ENCODE peak calls at places on chromosomes 5 and 9, in eight cellular contexts. K is RWPE1; F is endodermal cell; N is activated CD8-positive, alpha-beta memory T cell treated with anti-CD3 and anti-CD28 coated beads for 48 hours; Y is NCI-H2171 treated with DMSO at 0.1 percent for 48 hours; B is fibroblast of mammary gland; U is activated naive CD8-positive, alpha-beta T cell treated with anti-CD3 and anti-CD28 coated beads, Interleukin-2, amount 50 U/mL, for 16 hours; O is AML-193. I is an unnamed sample.

GRCh38 chr5:12003680-12004079 is 99.4 kb upstream of the CTNND2 start:
- DNase-seq in K (no peak), N (no peak), Y (no peak), U (no peak), F (peak; percentile 50), B (no peak), O (no peak), I (no peak)

GRCh38 chr5:65506961-65507360 is 25.2 kb upstream of the ADAMTS6 start:
- DNase-seq in Y (peak; percentile 3), B (peak; percentile 85), F (no peak), O (no peak), K (no peak), N (no peak), U (no peak), I (no peak)

GRCh38 chr9:18666987-18667772 is 193.2 kb downstream of the ADAMTSL1 start:
- DNase-seq in N (no peak), F (no peak), B (peak; percentile 23), O (no peak), U (no peak), K (no peak), Y (no peak), I (no peak)

GRCh38 chr9:93302586-93303257 is 118.8 kb downstream of the WNK2 start:
- DNase-seq in U (peak; percentile 22), K (peak; percentile 70), N (no peak), F (peak; percentile 90), B (peak; percentile 54), Y (peak; percentile 66), O (peak; percentile 48), I (peak; percentile 61)

GRCh38 chr5:142445266-142445665 is 120.4 kb upstream of the SPRY4 start:
- DNase-seq in B (peak; percentile 46), N (no peak), F (no peak), K (no peak), Y (no peak), U (no peak), O (no peak), I (no peak)

GRCh38 chr5:72065751-72066255 is 41.5 kb upstream of the MAP1B start:
- DNase-seq in B (no peak), Y (peak; percentile 77), U (no peak), K (no peak), F (peak; percentile 92), O (no peak), N (no peak), I (no peak)

GRCh38 chr5:121108725-121109124 is 644.6 kb downstream of the PRR16 start:
- DNase-seq in U (no peak), O (no peak), K (peak; percentile 8), F (peak; percentile 78), B (no peak), Y (no peak), N (no peak), I (no peak)

GRCh38 chr5:118863345-118863744 is 125.0 kb downstream of the DTWD2 start:
- DNase-seq in Y (no peak), B (peak; percentile 60), U (no peak), O (no peak), N (no peak), F (no peak), K (peak; percentile 16), I (no peak)

GRCh38 chr9:136769710-136770191 is 5.4 kb upstream of the LCN15 start:
- DNase-seq in F (peak; percentile 92), B (no peak), N (no peak), O (no peak), K (peak; percentile 34), Y (peak; percentile 63), U (peak; percentile 29), I (no peak)

GRCh38 chr5:122902263-122902662 is 56.9 kb downstream of the SNX24 start:
- DNase-seq in F (no peak), B (no peak), O (no peak), N (no peak), Y (no peak), U (no peak), K (no peak), I (no peak)

GRCh38 chr5:80852331-80853245 is 107.6 kb upstream of the RASGRF2 start:
- DNase-seq in Y (no peak), B (no peak), N (no peak), K (no peak), O (no peak), U (no peak), F (no peak), I (no peak)

GRCh38 chr9:137988701-137989100 is 111.1 kb downstream of the CACNA1B start:
- DNase-seq in K (no peak), N (no peak), U (no peak), Y (no peak), B (no peak), F (no peak), O (no peak), I (no peak)

GRCh38 chr9:133547116-133547515 is 12.6 kb downstream of the ADAMTSL2 start:
- DNase-seq in B (no peak), U (no peak), Y (no peak), F (no peak), N (no peak), O (no peak), K (no peak), I (no peak)

GRCh38 chr5:89729623-89730390 is 679.7 kb downstream of the CETN3 start:
- DNase-seq in N (no peak), O (no peak), Y (no peak), U (no peak), B (peak; percentile 7), K (peak; percentile 10), F (no peak), I (no peak)